ENCODE peak calls at places on chromosomes 2 and 18, in four cellular contexts. One of them, this sample, is unnamed.
A peak's percentile ranks its signal among the peaks of the same experiment; 100 is the strongest.

GRCh38 chr2:25169073-25169470 is 692 bp upstream of the POMC start:
- DNase-seq in GM12878: no peak
- DNase-seq in IMR-90: no peak
- DNase-seq in K562: no peak
- DNase-seq in this sample: no peak

GRCh38 chr18:35478520-35479435 is 19.0 kb downstream of the INO80C start:
- DNase-seq in K562: no peak
- DNase-seq in IMR-90: peak; percentile 86
- DNase-seq in GM12878: no peak
- DNase-seq in this sample: peak; percentile 81

GRCh38 chr18:21949326-21950015 is 208.9 kb downstream of the MIB1 start:
- DNase-seq in GM12878: no peak
- DNase-seq in K562: no peak
- DNase-seq in IMR-90: no peak
- DNase-seq in this sample: no peak

GRCh38 chr18:75264195-75264594 is 53.6 kb downstream of the TSHZ1 start:
- DNase-seq in K562: no peak
- DNase-seq in IMR-90: no peak
- DNase-seq in GM12878: no peak
- DNase-seq in this sample: no peak

GRCh38 chr2:108612514-108613183 is 78.4 kb downstream of the LIMS1 start:
- DNase-seq in GM12878: peak; percentile 91
- DNase-seq in IMR-90: no peak
- DNase-seq in K562: peak; percentile 32
- DNase-seq in this sample: no peak

GRCh38 chr2:11705063-11705462 is 35.1 kb upstream of the NTSR2 start:
- DNase-seq in K562: no peak
- DNase-seq in GM12878: no peak
- DNase-seq in IMR-90: no peak
- DNase-seq in this sample: no peak

GRCh38 chr2:182655750-182656149 is 60.3 kb upstream of the DNAJC10 start:
- DNase-seq in IMR-90: no peak
- DNase-seq in K562: no peak
- DNase-seq in GM12878: no peak
- DNase-seq in this sample: no peak

GRCh38 chr2:47486858-47487497 is 84.0 kb downstream of the MSH2 start:
- DNase-seq in GM12878: peak; percentile 23
- DNase-seq in IMR-90: peak; percentile 18
- DNase-seq in K562: no peak
- DNase-seq in this sample: no peak

GRCh38 chr2:30956995-30957394 is 149.7 kb upstream of the CAPN13 start:
- DNase-seq in IMR-90: no peak
- DNase-seq in K562: no peak
- DNase-seq in GM12878: no peak
- DNase-seq in this sample: no peak

GRCh38 chr2:228140934-228141528 is 40.5 kb downstream of the SPHKAP start:
- DNase-seq in GM12878: peak; percentile 48
- DNase-seq in IMR-90: no peak
- DNase-seq in K562: no peak
- DNase-seq in this sample: no peak

GRCh38 chr18:10487161-10487560 is 32.7 kb downstream of the APCDD1 start:
- DNase-seq in IMR-90: no peak
- DNase-seq in K562: no peak
- DNase-seq in GM12878: no peak
- DNase-seq in this sample: no peak

GRCh38 chr2:217249490-217250451 is 389.9 kb upstream of the TNP1 start:
- DNase-seq in GM12878: no peak
- DNase-seq in K562: no peak
- DNase-seq in IMR-90: no peak
- DNase-seq in this sample: no peak

GRCh38 chr2:38215993-38216392 is 140.0 kb upstream of the CYP1B1 start:
- DNase-seq in K562: no peak
- DNase-seq in GM12878: no peak
- DNase-seq in IMR-90: no peak
- DNase-seq in this sample: no peak

GRCh38 chr2:223779877-223780276 is 57.5 kb downstream of the AP1S3 start:
- DNase-seq in K562: peak; percentile 18
- DNase-seq in GM12878: no peak
- DNase-seq in IMR-90: peak; percentile 34
- DNase-seq in this sample: peak; percentile 53

GRCh38 chr2:73112913-73113633 is at the start of gene RAB11FIP5:
- DNase-seq in GM12878: no peak
- DNase-seq in K562: peak; percentile 94
- DNase-seq in IMR-90: peak; percentile 88
- DNase-seq in this sample: peak; percentile 70

GRCh38 chr2:127011136-127011740 is 95.7 kb downstream of the BIN1 start:
- DNase-seq in K562: no peak
- DNase-seq in GM12878: no peak
- DNase-seq in IMR-90: no peak
- DNase-seq in this sample: no peak

GRCh38 chr2:226699321-226699720 is 100.3 kb downstream of the IRS1 start:
- DNase-seq in K562: no peak
- DNase-seq in IMR-90: peak; percentile 59
- DNase-seq in GM12878: no peak
- DNase-seq in this sample: no peak

GRCh38 chr2:47218899-47219525 is 63.9 kb upstream of the STPG4 start:
- DNase-seq in K562: peak; percentile 49
- DNase-seq in GM12878: no peak
- DNase-seq in IMR-90: no peak
- DNase-seq in this sample: no peak

GRCh38 chr2:111679202-111679601 is 204.8 kb downstream of the ANAPC1 start:
- DNase-seq in GM12878: no peak
- DNase-seq in K562: no peak
- DNase-seq in IMR-90: peak; percentile 16
- DNase-seq in this sample: no peak

GRCh38 chr18:42425025-42425424 is 470.0 kb downstream of the PIK3C3 start:
- DNase-seq in K562: no peak
- DNase-seq in IMR-90: no peak
- DNase-seq in GM12878: no peak
- DNase-seq in this sample: no peak

GRCh38 chr2:85184990-85185389 is 51.8 kb downstream of the TCF7L1 start:
- DNase-seq in K562: no peak
- DNase-seq in IMR-90: no peak
- DNase-seq in GM12878: no peak
- DNase-seq in this sample: no peak

GRCh38 chr2:179263460-179264237 is 983 bp downstream of the SESTD1 start:
- DNase-seq in K562: peak; percentile 18
- DNase-seq in IMR-90: peak; percentile 57
- DNase-seq in GM12878: no peak
- DNase-seq in this sample: peak; percentile 65

GRCh38 chr18:72584787-72585186 is 40.6 kb upstream of the CBLN2 start:
- DNase-seq in K562: no peak
- DNase-seq in IMR-90: no peak
- DNase-seq in GM12878: no peak
- DNase-seq in this sample: no peak

GRCh38 chr2:238941262-238941792 is 93.4 kb downstream of the TWIST2 start:
- DNase-seq in GM12878: no peak
- DNase-seq in IMR-90: no peak
- DNase-seq in K562: no peak
- DNase-seq in this sample: no peak

GRCh38 chr18:74342416-74343043 is 26.9 kb downstream of the C18orf63 start:
- DNase-seq in K562: no peak
- DNase-seq in IMR-90: peak; percentile 77
- DNase-seq in GM12878: no peak
- DNase-seq in this sample: peak; percentile 67

GRCh38 chr2:105739944-105740734 is 4.6 kb upstream of the NCK2 start:
- DNase-seq in GM12878: no peak
- DNase-seq in K562: no peak
- DNase-seq in IMR-90: no peak
- DNase-seq in this sample: no peak

GRCh38 chr2:60806988-60807681 is 51.1 kb downstream of the PAPOLG start:
- DNase-seq in IMR-90: peak; percentile 77
- DNase-seq in GM12878: peak; percentile 75
- DNase-seq in K562: peak; percentile 73
- DNase-seq in this sample: no peak

GRCh38 chr18:49691177-49691608 is 122.1 kb downstream of the ACAA2 start:
- DNase-seq in IMR-90: peak; percentile 93
- DNase-seq in GM12878: no peak
- DNase-seq in K562: no peak
- DNase-seq in this sample: peak; percentile 76

GRCh38 chr2:28594369-28595108 is 98.7 kb downstream of the PLB1 start:
- DNase-seq in K562: peak; percentile 85
- DNase-seq in IMR-90: peak; percentile 82
- DNase-seq in GM12878: peak; percentile 28
- DNase-seq in this sample: peak; percentile 92
- H3K27ac ChIP-seq in K562: no peak overlapping the region
- H3K27ac ChIP-seq in IMR-90: peak overlapping the region; percentile 5
- H3K27ac ChIP-seq in GM12878: no peak overlapping the region
- H3K27ac ChIP-seq in this sample: peak overlapping the region; percentile 71

GRCh38 chr2:145484443-145485086 is 964.6 kb upstream of the ZEB2 start:
- DNase-seq in IMR-90: peak; percentile 66
- DNase-seq in GM12878: no peak
- DNase-seq in K562: peak; percentile 10
- DNase-seq in this sample: peak; percentile 50

GRCh38 chr2:145494441-145494840 is 974.5 kb upstream of the ZEB2 start:
- DNase-seq in K562: no peak
- DNase-seq in IMR-90: no peak
- DNase-seq in GM12878: no peak
- DNase-seq in this sample: no peak

GRCh38 chr2:145483854-145484253 is 963.9 kb upstream of the ZEB2 start:
- DNase-seq in IMR-90: no peak
- DNase-seq in GM12878: no peak
- DNase-seq in K562: no peak
- DNase-seq in this sample: no peak

GRCh38 chr2:145488571-145488970 is 968.7 kb upstream of the ZEB2 start:
- DNase-seq in GM12878: no peak
- DNase-seq in K562: no peak
- DNase-seq in IMR-90: no peak
- DNase-seq in this sample: no peak
- TF ChIP-seq FOS in GM12878: no peak
- TF ChIP-seq FOS in K562: no peak
- TF ChIP-seq FOS in IMR-90: no peak
- TF ChIP-seq FOS in this sample: no peak

GRCh38 chr18:13446581-13447470 is 228.3 kb downstream of the LDLRAD4 start:
- DNase-seq in IMR-90: no peak
- DNase-seq in GM12878: no peak
- DNase-seq in K562: no peak
- DNase-seq in this sample: no peak
- H3K27ac ChIP-seq in IMR-90: no peak overlapping the region
- H3K27ac ChIP-seq in GM12878: no peak overlapping the region
- H3K27ac ChIP-seq in K562: no peak overlapping the region
- H3K27ac ChIP-seq in this sample: no peak overlapping the region

GRCh38 chr2:43825841-43826240 is 12.8 kb downstream of the ABCG5 start:
- DNase-seq in IMR-90: no peak
- DNase-seq in K562: no peak
- DNase-seq in GM12878: no peak
- DNase-seq in this sample: no peak

GRCh38 chr2:43837033-43837432 is 1.6 kb downstream of the ABCG5 start:
- DNase-seq in IMR-90: no peak
- DNase-seq in K562: no peak
- DNase-seq in GM12878: no peak
- DNase-seq in this sample: no peak

GRCh38 chr2:43832457-43832856 is 6.2 kb downstream of the ABCG5 start:
- DNase-seq in IMR-90: no peak
- DNase-seq in K562: no peak
- DNase-seq in GM12878: no peak
- DNase-seq in this sample: no peak

GRCh38 chr2:43826305-43827250 is 12.1 kb downstream of the ABCG5 start:
- DNase-seq in K562: no peak
- DNase-seq in IMR-90: no peak
- DNase-seq in GM12878: no peak
- DNase-seq in this sample: no peak

GRCh38 chr2:43831438-43832294 is 7.0 kb downstream of the ABCG5 start:
- DNase-seq in K562: peak; percentile 37
- DNase-seq in IMR-90: no peak
- DNase-seq in GM12878: no peak
- DNase-seq in this sample: no peak
- TF ChIP-seq FOS in K562: no peak
- TF ChIP-seq FOS in IMR-90: no peak
- TF ChIP-seq FOS in GM12878: no peak
- TF ChIP-seq FOS in this sample: no peak

GRCh38 chr2:237873382-237873781 is 14.0 kb downstream of the RAMP1 start:
- DNase-seq in GM12878: no peak
- DNase-seq in IMR-90: no peak
- DNase-seq in K562: no peak
- DNase-seq in this sample: no peak
- H3K27ac ChIP-seq in GM12878: no peak overlapping the region
- H3K27ac ChIP-seq in IMR-90: no peak overlapping the region
- H3K27ac ChIP-seq in K562: no peak overlapping the region
- H3K27ac ChIP-seq in this sample: no peak overlapping the region